ENCODE peak calls at places on chromosome 9, in nine cellular contexts. X, J, S, A, W, Z, U, L and Q are unnamed samples.

GRCh38 chr9:3768698-3769458 is 243.1 kb upstream of the RFX3 start:
- DNase-seq in L (no peak), S (peak; percentile 70), Z (no peak), W (peak; percentile 39), X (no peak), U (no peak), J (peak; percentile 92), A (peak; percentile 99), Q (no peak)

GRCh38 chr9:137241490-137242328 is 622 bp downstream of the TUBB4B start:
- DNase-seq in U (peak; percentile 64), J (peak; percentile 42), X (peak; percentile 88), Z (peak; percentile 71), W (peak; percentile 33), L (peak; percentile 70), S (peak; percentile 47), A (peak; percentile 42), Q (no peak)

GRCh38 chr9:27497883-27498553 is 26.1 kb upstream of the IFNK start:
- DNase-seq in L (no peak), X (no peak), U (no peak), W (no peak), A (no peak), J (no peak), S (no peak), Z (no peak), Q (no peak)

GRCh38 chr9:109477269-109478203 is 20.6 kb downstream of the PTPN3 start:
- DNase-seq in Z (no peak), A (no peak), S (no peak), W (no peak), J (no peak), U (no peak), X (peak; percentile 82), L (peak; percentile 95), Q (peak; percentile 93)

GRCh38 chr9:121261107-121261460 is 6.9 kb upstream of the GSN start:
- DNase-seq in A (no peak), L (no peak), U (no peak), Z (no peak), J (peak; percentile 37), X (no peak), W (peak; percentile 58), S (peak; percentile 50), Q (no peak)

GRCh38 chr9:2126331-2126789 is 111.2 kb downstream of the SMARCA2 start:
- DNase-seq in U (no peak), Z (no peak), W (peak; percentile 75), J (peak; percentile 92), S (peak; percentile 77), A (peak; percentile 26), X (no peak), L (no peak), Q (no peak)

GRCh38 chr9:112408819-112409218 is 28.9 kb downstream of the HSDL2 start:
- DNase-seq in Z (no peak), L (no peak), J (no peak), U (no peak), X (no peak), S (no peak), A (no peak), W (no peak), Q (no peak)

GRCh38 chr9:125694478-125694877 is 12.5 kb downstream of the MAPKAP1 start:
- DNase-seq in J (peak; percentile 4), L (no peak), Z (no peak), A (peak; percentile 43), X (no peak), S (peak; percentile 70), U (no peak), W (peak; percentile 58), Q (peak; percentile 43)

GRCh38 chr9:92607773-92608172 is 62.2 kb downstream of the IPPK start:
- DNase-seq in J (peak; percentile 89), X (no peak), Z (no peak), A (peak; percentile 85), U (no peak), S (peak; percentile 64), L (no peak), W (peak; percentile 53), Q (no peak)

GRCh38 chr9:113522419-113522818 is 58.9 kb downstream of the RGS3 start:
- DNase-seq in J (no peak), X (no peak), U (no peak), W (no peak), S (no peak), Z (no peak), A (no peak), L (no peak), Q (no peak)

GRCh38 chr9:97786341-97786740 is 66.7 kb upstream of the FOXE1 start:
- DNase-seq in S (no peak), J (peak; percentile 22), X (no peak), W (peak; percentile 7), A (no peak), U (no peak), Z (no peak), L (no peak), Q (peak; percentile 21)

GRCh38 chr9:84480071-84480470 is 139.5 kb upstream of the SLC28A3 start:
- DNase-seq in W (no peak), X (no peak), Z (no peak), L (no peak), S (no peak), A (no peak), J (no peak), U (no peak), Q (no peak)

GRCh38 chr9:84478996-84479395 is 138.4 kb upstream of the SLC28A3 start:
- DNase-seq in S (no peak), L (no peak), A (no peak), X (no peak), Z (no peak), J (peak; percentile 2), U (no peak), W (no peak), Q (no peak)

GRCh38 chr9:84485539-84485938 is 145.0 kb upstream of the SLC28A3 start:
- DNase-seq in X (no peak), A (no peak), Z (no peak), W (no peak), J (no peak), S (no peak), U (no peak), L (no peak), Q (no peak)

DNA sequence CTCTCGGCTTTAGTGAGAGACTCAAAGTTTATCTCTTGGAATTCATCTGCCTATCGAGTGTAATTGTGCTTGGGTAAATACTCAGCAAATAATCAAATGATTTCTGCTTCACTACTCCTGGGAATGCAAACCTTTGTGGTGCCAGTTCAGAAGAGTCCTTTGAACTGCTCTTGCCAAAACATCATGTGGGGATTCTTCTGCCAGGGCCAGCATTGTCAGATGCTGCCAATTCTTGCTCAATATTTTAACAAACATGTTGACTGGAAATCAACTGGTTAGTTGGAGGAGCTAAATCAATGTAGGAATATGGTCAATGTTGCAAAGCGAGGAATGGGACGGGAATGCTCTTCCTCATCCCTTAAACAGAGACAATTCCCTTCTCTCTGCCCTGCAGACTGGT is 141.3 kb upstream of the SLC28A3 start:
- DNase-seq in X (no peak), S (no peak), U (no peak), Z (no peak), L (no peak), A (no peak), J (peak; percentile 6), W (no peak), Q (no peak)
- TF ChIP-seq CTCF in X (no peak), S (no peak), U (no peak), Z (no peak), L (no peak), A (no peak), J (no peak), W (no peak), Q (no peak)

DNA sequence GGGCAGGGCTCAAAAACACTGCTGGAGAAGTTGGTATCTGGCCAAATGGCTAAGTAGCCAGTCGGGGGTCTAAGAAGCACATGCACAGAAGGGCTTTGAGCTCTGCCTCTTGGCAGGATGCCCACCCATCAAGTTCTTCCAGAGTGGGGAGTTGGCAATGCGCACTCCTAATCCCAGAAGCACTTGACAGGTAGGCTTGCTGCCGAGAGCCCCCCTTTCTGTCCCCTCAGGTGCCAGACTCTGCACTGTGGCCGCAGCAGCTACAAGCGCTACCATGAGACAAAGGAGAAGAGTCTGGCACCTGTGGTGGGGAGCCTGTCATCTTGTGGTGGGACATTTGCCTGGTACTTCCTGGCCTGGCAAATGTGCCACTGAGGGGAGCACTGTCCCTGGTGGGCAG is 252.9 kb upstream of the SLC24A2 start:
- DNase-seq in X (no peak), S (no peak), J (no peak), U (peak; percentile 13), A (no peak), Z (peak; percentile 11), L (no peak), W (no peak), Q (no peak)
- H3K4me3 ChIP-seq in X (no peak overlapping the region), S (no peak overlapping the region), J (no peak overlapping the region), U (no peak overlapping the region), A (no peak overlapping the region), Z (no peak overlapping the region), L (no peak overlapping the region), W (no peak overlapping the region), Q (no peak overlapping the region)

GRCh38 chr9:81906656-81907055 is 21.6 kb upstream of the SPATA31D4 start:
- DNase-seq in S (peak; percentile 68), A (no peak), Z (no peak), J (peak; percentile 39), W (peak; percentile 60), X (no peak), U (no peak), L (no peak), Q (no peak)
- TF ChIP-seq CTCF in S (no peak), A (no peak), Z (no peak), J (no peak), W (no peak), X (no peak), U (no peak), L (no peak), Q (no peak)

GRCh38 chr9:70257512-70257911 is 1.3 kb upstream of the SMC5 start:
- DNase-seq in X (no peak), W (no peak), U (no peak), J (no peak), S (no peak), Z (no peak), L (no peak), A (no peak), Q (no peak)
- H3K4me3 ChIP-seq in X (peak overlapping the region; percentile 78), W (peak overlapping the region; percentile 86), U (peak overlapping the region; percentile 88), J (peak overlapping the region; percentile 66), S (no peak overlapping the region), Z (peak overlapping the region; percentile 68), L (peak overlapping the region; percentile 66), A (peak overlapping the region; percentile 90), Q (peak overlapping the region; percentile 6)